ENCODE peak calls at places on chromosomes 7 and 10, in seven cellular contexts. P, K, X, F, T, Z and S are unnamed samples.

GRCh38 chr10:44008270-44008916 is 359.7 kb upstream of the ZNF32 start:
- DNase-seq in P (no peak), K (no peak), X (peak), F (no peak), T (peak), Z (peak), S (no peak)

GRCh38 chr7:120741371-120742042 is 116.4 kb downstream of the TSPAN12 start:
- DNase-seq in P (peak), K (no peak), X (no peak), F (no peak), T (no peak), Z (no peak), S (no peak)

GRCh38 chr10:125375210-125375609 is 214.8 kb upstream of the CTBP2 start:
- DNase-seq in P (peak), K (peak), X (peak), F (no peak), T (peak), Z (no peak), S (no peak)

GRCh38 chr7:924541-925231 is 29.8 kb downstream of the ADAP1 start:
- DNase-seq in P (peak), K (no peak), X (peak), F (no peak), T (no peak), Z (no peak), S (no peak)

GRCh38 chr10:78765726-78766335 is 302.9 kb upstream of the ZMIZ1 start:
- DNase-seq in P (no peak), K (no peak), X (no peak), F (no peak), T (no peak), Z (no peak), S (no peak)

GRCh38 chr10:43198682-43199005 is 60.4 kb downstream of the CSGALNACT2 start:
- DNase-seq in P (no peak), K (no peak), X (no peak), F (no peak), T (no peak), Z (no peak), S (no peak)

GRCh38 chr10:113094114-113094486 is 144.1 kb downstream of the TCF7L2 start:
- DNase-seq in P (no peak), K (no peak), X (peak), F (no peak), T (peak), Z (no peak), S (no peak)

GRCh38 chr7:87671-88070 is 104.7 kb upstream of the FAM20C start:
- DNase-seq in P (no peak), K (no peak), X (no peak), F (no peak), T (no peak), Z (no peak), S (no peak)

GRCh38 chr10:75611972-75612331 is 180.5 kb downstream of the LRMDA start:
- DNase-seq in P (no peak), K (no peak), X (no peak), F (no peak), T (no peak), Z (no peak), S (no peak)

GRCh38 chr10:70705121-70705861 is 33.0 kb downstream of the ADAMTS14 start:
- DNase-seq in P (no peak), K (no peak), X (no peak), F (no peak), T (no peak), Z (no peak), S (no peak)

GRCh38 chr7:34756025-34756437 is 98.0 kb downstream of the NPSR1 start:
- DNase-seq in P (peak), K (no peak), X (no peak), F (no peak), T (no peak), Z (no peak), S (no peak)

GRCh38 chr7:129742267-129742666 is 130.7 kb downstream of the NRF1 start:
- DNase-seq in P (no peak), K (no peak), X (no peak), F (peak), T (no peak), Z (no peak), S (no peak)

GRCh38 chr10:80502621-80503583 is 34.8 kb upstream of the SH2D4B start:
- DNase-seq in P (no peak), K (no peak), X (no peak), F (no peak), T (no peak), Z (no peak), S (no peak)

GRCh38 chr10:79608505-79609375 is 2.0 kb upstream of the SFTPA1 start:
- DNase-seq in P (peak), K (peak), X (peak), F (peak), T (no peak), Z (peak), S (peak)

GRCh38 chr10:72158174-72158573 is 57.6 kb upstream of the ANAPC16 start:
- DNase-seq in P (no peak), K (no peak), X (no peak), F (no peak), T (no peak), Z (no peak), S (no peak)

GRCh38 chr10:67648613-67649229 is 47.3 kb downstream of the CTNNA3 start:
- DNase-seq in P (no peak), K (no peak), X (no peak), F (no peak), T (no peak), Z (no peak), S (no peak)

GRCh38 chr10:35765996-35766395 is 123.9 kb upstream of the FZD8 start:
- DNase-seq in P (no peak), K (no peak), X (no peak), F (no peak), T (no peak), Z (no peak), S (no peak)

GRCh38 chr10:110448682-110449418 is 48.9 kb upstream of the DUSP5 start:
- DNase-seq in P (no peak), K (no peak), X (no peak), F (no peak), T (no peak), Z (no peak), S (no peak)

DNA sequence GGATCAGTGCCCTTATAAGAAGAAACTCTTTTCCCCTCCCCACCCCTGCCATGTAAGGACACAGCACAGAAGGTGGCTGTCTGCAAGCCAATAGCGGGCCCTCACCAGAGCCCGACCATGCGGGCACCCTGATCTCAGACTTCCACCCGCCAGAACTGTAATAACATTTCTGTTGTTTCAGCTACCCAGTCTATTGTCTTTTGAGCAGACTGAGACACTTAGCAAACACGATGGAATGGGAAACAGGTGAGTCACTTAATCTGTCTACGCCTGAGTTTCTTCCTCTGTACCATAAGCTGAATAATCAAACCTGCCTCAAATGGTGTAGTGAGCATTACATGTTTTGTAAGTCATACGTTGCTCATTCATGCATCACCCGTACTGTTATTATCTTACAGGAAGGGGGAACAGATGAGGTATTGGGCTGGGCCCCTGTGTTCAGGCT is 58.2 kb downstream of the STRA8 start:
- DNase-seq in P (peak), K (no peak), X (peak), F (no peak), T (peak), Z (peak), S (no peak)
- TF ChIP-seq CTCF in P (no peak), K (no peak), X (no peak), F (no peak), T (no peak), Z (no peak), S (no peak)

GRCh38 chr10:114110174-114110972 is 63.6 kb downstream of the CCDC186 start:
- DNase-seq in P (no peak), K (no peak), X (no peak), F (peak), T (peak), Z (peak), S (no peak)
- TF ChIP-seq CTCF in P (no peak), K (peak), X (peak), F (peak), T (peak), Z (peak), S (peak)

GRCh38 chr7:23357190-23358093 is 58.3 kb downstream of the MALSU1 start:
- DNase-seq in P (no peak), K (peak), X (peak), F (peak), T (peak), Z (peak), S (no peak)
- TF ChIP-seq CTCF in P (peak), K (peak), X (peak), F (peak), T (peak), Z (peak), S (peak)

GRCh38 chr7:144668503-144668902 is 167.3 kb downstream of the TPK1 start:
- DNase-seq in P (no peak), K (no peak), X (no peak), F (no peak), T (no peak), Z (no peak), S (no peak)

GRCh38 chr7:144674550-144674949 is 161.3 kb downstream of the TPK1 start:
- DNase-seq in P (no peak), K (no peak), X (no peak), F (no peak), T (no peak), Z (no peak), S (no peak)

GRCh38 chr7:144672869-144673268 is 163.0 kb downstream of the TPK1 start:
- DNase-seq in P (no peak), K (no peak), X (no peak), F (no peak), T (no peak), Z (no peak), S (no peak)

GRCh38 chr7:144671429-144671828 is 164.4 kb downstream of the TPK1 start:
- DNase-seq in P (no peak), K (no peak), X (no peak), F (no peak), T (no peak), Z (no peak), S (no peak)

GRCh38 chr7:144670251-144670650 is 165.6 kb downstream of the TPK1 start:
- DNase-seq in P (no peak), K (peak), X (no peak), F (no peak), T (no peak), Z (no peak), S (no peak)
- TF ChIP-seq CTCF in P (no peak), K (peak), X (no peak), F (peak), T (no peak), Z (peak), S (no peak)

GRCh38 chr10:19488592-19489280 is 327.5 kb upstream of the PLXDC2 start:
- DNase-seq in P (no peak), K (no peak), X (no peak), F (peak), T (no peak), Z (no peak), S (peak)
- TF ChIP-seq CTCF in P (no peak), K (no peak), X (no peak), F (peak), T (no peak), Z (no peak), S (no peak)

GRCh38 chr10:95242581-95243317 is 48.1 kb downstream of the PDLIM1 start:
- DNase-seq in P (peak), K (no peak), X (peak), F (peak), T (peak), Z (peak), S (peak)

GRCh38 chr10:95241533-95241932 is 47.5 kb downstream of the ACSM6 start:
- DNase-seq in P (no peak), K (no peak), X (no peak), F (no peak), T (no peak), Z (no peak), S (no peak)

GRCh38 chr10:95244152-95244551 is 46.7 kb downstream of the PDLIM1 start:
- DNase-seq in P (no peak), K (no peak), X (no peak), F (no peak), T (no peak), Z (no peak), S (no peak)

GRCh38 chr10:95245425-95246055 is 45.3 kb downstream of the PDLIM1 start:
- DNase-seq in P (no peak), K (no peak), X (peak), F (no peak), T (no peak), Z (no peak), S (no peak)

GRCh38 chr10:95243318-95243617 is 47.5 kb downstream of the PDLIM1 start:
- DNase-seq in P (no peak), K (no peak), X (no peak), F (no peak), T (no peak), Z (no peak), S (no peak)
- TF ChIP-seq CTCF in P (no peak), K (no peak), X (no peak), F (no peak), T (peak), Z (no peak), S (no peak)